ENCODE peak calls at places on chromosomes 13 and 19, in eight cellular contexts. I, T, N, L, X, F, S and G are unnamed samples.

GRCh38 chr13:20227730-20228129 is 4.4 kb downstream of the GJB6 start:
- DNase-seq in I (no peak), T (no peak), N (no peak), L (no peak), X (no peak), F (no peak), S (no peak), G (no peak)

GRCh38 chr19:12833747-12834417 is 497 bp downstream of the RTBDN start:
- DNase-seq in I (peak), T (peak), N (no peak), L (no peak), X (peak), F (no peak), S (peak), G (peak)

GRCh38 chr13:26629260-26629659 is 71.8 kb downstream of the WASF3 start:
- DNase-seq in I (no peak), T (no peak), N (no peak), L (no peak), X (no peak), F (no peak), S (peak), G (peak)

GRCh38 chr13:90686438-90686837 is 661.0 kb upstream of the MIR17HG start:
- DNase-seq in I (no peak), T (peak), N (no peak), L (no peak), X (no peak), F (no peak), S (no peak), G (no peak)

GRCh38 chr19:16268676-16269319 is 55.8 kb upstream of the KLF2 start:
- DNase-seq in I (no peak), T (no peak), N (no peak), L (no peak), X (no peak), F (no peak), S (no peak), G (no peak)

GRCh38 chr19:2274185-2274711 is 7.7 kb downstream of the PEAK3 start:
- DNase-seq in I (no peak), T (no peak), N (no peak), L (no peak), X (no peak), F (no peak), S (no peak), G (no peak)

GRCh38 chr19:48738557-48739399 is 1.6 kb downstream of the RASIP1 start:
- DNase-seq in I (peak), T (peak), N (peak), L (peak), X (peak), F (no peak), S (peak), G (peak)

GRCh38 chr19:49502866-49503581 is 6.8 kb downstream of the RPS11 start:
- DNase-seq in I (peak), T (peak), N (no peak), L (no peak), X (peak), F (no peak), S (peak), G (no peak)

GRCh38 chr19:52689804-52690394 is 44.9 kb downstream of the ZNF611 start:
- DNase-seq in I (peak), T (peak), N (peak), L (peak), X (peak), F (no peak), S (peak), G (peak)

GRCh38 chr19:1027020-1027952 is 878 bp downstream of the CNN2 start:
- DNase-seq in I (no peak), T (no peak), N (no peak), L (no peak), X (no peak), F (no peak), S (peak), G (peak)

GRCh38 chr13:73060251-73061160 is 1.7 kb downstream of the KLF5 start:
- DNase-seq in I (no peak), T (peak), N (no peak), L (peak), X (no peak), F (no peak), S (peak), G (peak)

GRCh38 chr13:113668491-113668971 is 1.5 kb downstream of the GRK1 start:
- DNase-seq in I (peak), T (no peak), N (no peak), L (peak), X (peak), F (no peak), S (no peak), G (no peak)

GRCh38 chr13:104408733-104409132 is 1342.5 kb upstream of the SLC10A2 start:
- DNase-seq in I (no peak), T (no peak), N (no peak), L (no peak), X (no peak), F (no peak), S (no peak), G (no peak)

GRCh38 chr19:39196860-39197562 is at the start of gene NCCRP1:
- DNase-seq in I (no peak), T (no peak), N (no peak), L (no peak), X (no peak), F (no peak), S (no peak), G (no peak)

GRCh38 chr19:8174706-8175105 is 25.3 kb upstream of the FBN3 start:
- DNase-seq in I (no peak), T (no peak), N (no peak), L (no peak), X (no peak), F (no peak), S (no peak), G (no peak)

GRCh38 chr13:45436332-45436731 is 18.2 kb upstream of the SLC25A30 start:
- DNase-seq in I (no peak), T (no peak), N (no peak), L (no peak), X (no peak), F (no peak), S (no peak), G (no peak)

GRCh38 chr13:45436953-45437352 is 18.8 kb upstream of the SLC25A30 start:
- DNase-seq in I (no peak), T (no peak), N (no peak), L (no peak), X (no peak), F (no peak), S (no peak), G (no peak)

GRCh38 chr13:45434556-45435371 is 16.6 kb upstream of the SLC25A30 start:
- DNase-seq in I (no peak), T (no peak), N (no peak), L (no peak), X (peak), F (no peak), S (no peak), G (no peak)

GRCh38 chr13:45432737-45433380 is 14.7 kb upstream of the SLC25A30 start:
- DNase-seq in I (no peak), T (no peak), N (no peak), L (no peak), X (no peak), F (no peak), S (no peak), G (no peak)

DNA sequence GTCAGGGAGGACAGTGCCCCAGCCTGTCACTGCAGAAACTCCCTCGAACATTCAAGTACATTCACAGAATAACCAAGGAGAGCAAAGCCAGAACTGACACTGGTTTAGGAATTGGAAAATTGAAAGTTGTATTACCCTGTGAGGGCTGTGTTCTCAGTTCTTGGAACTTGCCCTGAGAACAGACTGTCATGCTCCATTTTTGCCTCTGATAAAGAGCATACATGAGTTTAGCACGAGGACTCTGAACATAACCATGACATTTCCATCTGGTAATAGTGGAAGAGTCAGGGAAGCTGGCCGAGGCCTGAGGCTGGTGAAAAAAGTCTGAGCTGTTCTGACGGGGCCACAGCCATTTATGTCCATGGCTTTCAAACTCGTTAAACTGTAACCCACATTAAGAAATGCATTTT is 15.2 kb upstream of the SLC25A30 start:
- DNase-seq in I (no peak), T (no peak), N (no peak), L (no peak), X (no peak), F (no peak), S (no peak), G (no peak)
- TF ChIP-seq POLR2A in I (no peak), T (no peak), N (no peak), L (no peak), X (no peak), F (no peak), S (no peak), G (no peak)

GRCh38 chr19:4362038-4362828 is 18.9 kb downstream of the MPND start:
- DNase-seq in I (no peak), T (no peak), N (peak), L (no peak), X (no peak), F (no peak), S (no peak), G (no peak)

GRCh38 chr19:4360081-4360569 is 16.8 kb downstream of the MPND start:
- DNase-seq in I (no peak), T (no peak), N (no peak), L (no peak), X (no peak), F (no peak), S (no peak), G (no peak)

GRCh38 chr19:4360641-4361151 is 17.3 kb downstream of the MPND start:
- DNase-seq in I (no peak), T (no peak), N (peak), L (no peak), X (no peak), F (no peak), S (no peak), G (no peak)

GRCh38 chr19:4362871-4363545 is 19.6 kb downstream of the MPND start:
- DNase-seq in I (no peak), T (no peak), N (peak), L (no peak), X (no peak), F (no peak), S (no peak), G (no peak)

GRCh38 chr19:4361152-4362037 is 18.0 kb downstream of the MPND start:
- DNase-seq in I (no peak), T (no peak), N (peak), L (no peak), X (no peak), F (no peak), S (no peak), G (no peak)
- TF ChIP-seq POLR2A in I (no peak), T (no peak), N (no peak), L (no peak), X (no peak), F (no peak), S (no peak), G (no peak)

DNA sequence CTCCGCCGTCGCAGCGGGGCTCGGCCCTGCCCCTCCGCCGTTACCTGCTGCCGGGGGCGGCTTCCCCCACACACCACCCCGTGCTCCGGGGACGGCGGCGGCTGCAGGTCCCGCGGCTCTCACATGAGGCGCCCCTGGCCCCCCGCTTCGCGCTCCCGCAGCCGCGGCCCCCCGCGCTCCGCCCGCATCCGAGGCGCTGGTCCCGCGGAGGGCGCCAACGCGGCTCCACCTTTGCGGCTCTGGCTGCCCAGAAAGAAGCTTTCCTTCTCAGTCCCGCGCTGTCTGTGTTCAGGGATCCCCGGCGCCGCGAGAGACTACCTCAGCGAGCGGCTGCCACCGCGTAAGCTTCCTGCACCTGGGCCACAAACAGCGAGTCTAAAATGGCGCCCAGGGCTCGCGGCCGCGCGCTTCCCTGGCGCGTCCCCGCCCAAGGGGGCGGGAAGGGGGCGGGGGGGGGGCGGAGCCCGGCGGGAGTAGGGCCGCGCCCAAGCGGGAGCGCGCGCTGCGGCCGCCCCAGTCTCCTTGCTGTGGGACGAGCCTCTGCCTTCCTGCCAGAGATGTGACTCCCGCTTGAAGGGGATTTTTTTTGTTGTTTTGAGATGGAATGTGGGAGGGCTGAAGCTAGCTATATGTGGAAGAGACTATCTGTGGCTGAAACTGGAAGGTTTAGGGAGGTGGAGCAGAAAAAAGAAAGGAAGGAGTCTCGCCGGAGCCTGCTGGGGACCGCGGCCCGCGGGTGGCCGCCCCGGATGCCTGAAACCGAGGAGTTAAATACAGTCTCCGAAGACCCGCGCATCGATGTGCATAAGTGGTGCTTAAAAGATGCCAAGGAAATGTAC is at the start of gene FBXL3:
- DNase-seq in I (peak), T (peak), N (peak), L (peak), X (peak), F (peak), S (peak), G (peak)
- TF ChIP-seq POLR2A in I (peak), T (peak), N (peak), L (peak), X (peak), F (no peak), S (peak), G (peak)

GRCh38 chr13:70723732-70724131 is 615.5 kb upstream of the KLHL1 start:
- DNase-seq in I (no peak), T (no peak), N (no peak), L (no peak), X (no peak), F (no peak), S (no peak), G (no peak)
- TF ChIP-seq POLR2A in I (no peak), T (no peak), N (no peak), L (no peak), X (no peak), F (no peak), S (no peak), G (no peak)

DNA sequence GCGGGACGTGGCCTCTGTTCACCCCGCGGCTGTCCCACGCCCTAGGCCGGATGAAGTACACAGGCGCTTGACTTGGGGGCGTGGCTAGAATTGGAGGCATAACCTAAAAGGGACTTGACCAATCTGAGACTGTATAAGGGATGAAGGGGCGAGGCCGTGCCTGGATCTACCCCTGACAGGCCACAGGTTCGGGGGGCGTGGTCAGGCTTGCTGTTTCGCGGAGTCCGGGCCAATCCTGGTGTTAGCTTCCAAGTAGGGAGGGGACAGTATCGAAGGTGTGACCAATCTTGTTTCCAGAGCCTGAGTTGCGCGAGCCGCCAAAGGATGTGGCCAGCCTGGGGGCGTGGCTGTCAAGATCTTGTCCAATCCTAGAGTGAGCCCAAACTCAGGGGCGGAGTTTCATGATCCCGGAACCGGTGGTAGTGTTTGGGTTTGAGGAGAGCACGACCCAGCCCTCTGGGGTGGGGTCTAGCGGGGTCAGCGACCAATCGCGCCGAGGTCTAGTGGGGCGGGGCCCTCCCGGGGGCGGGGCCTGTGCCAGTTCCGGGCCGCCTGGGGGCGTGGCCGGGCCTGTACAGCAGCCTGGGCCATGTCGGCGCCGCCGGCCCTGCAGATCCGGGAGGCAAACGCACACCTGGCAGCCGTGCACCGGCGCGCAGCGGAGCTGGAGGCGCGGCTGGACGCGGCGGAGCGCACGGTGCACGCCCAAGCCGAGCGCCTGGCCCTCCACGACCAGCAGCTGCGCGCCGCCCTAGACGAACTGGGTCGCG is at the start of gene VMAC:
- DNase-seq in I (peak), T (peak), N (peak), L (peak), X (peak), F (peak), S (peak), G (peak)
- TF ChIP-seq POLR2A in I (no peak), T (peak), N (peak), L (peak), X (peak), F (no peak), S (peak), G (no peak)

DNA sequence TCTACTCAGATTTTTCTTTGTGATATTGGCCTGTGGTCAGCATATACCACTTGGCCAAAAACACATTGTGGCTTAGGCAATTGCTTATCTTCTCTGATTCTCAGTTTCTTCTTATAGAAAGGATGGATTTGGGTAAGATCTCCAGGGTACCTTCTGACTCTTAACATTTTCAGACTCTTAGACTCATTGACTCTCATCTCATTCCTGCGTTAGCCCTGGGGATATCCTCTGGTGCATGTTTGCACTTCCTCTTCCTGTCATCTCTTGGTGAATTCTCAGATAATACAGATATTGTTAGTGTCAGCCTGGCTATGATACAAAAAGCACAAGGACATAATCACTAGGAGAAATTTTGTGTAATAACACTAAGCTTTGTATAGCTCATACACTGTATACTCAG is 492.5 kb upstream of the GPC6 start:
- DNase-seq in I (no peak), T (no peak), N (no peak), L (no peak), X (no peak), F (no peak), S (no peak), G (no peak)
- TF ChIP-seq POLR2A in I (no peak), T (no peak), N (no peak), L (no peak), X (no peak), F (no peak), S (no peak), G (no peak)

DNA sequence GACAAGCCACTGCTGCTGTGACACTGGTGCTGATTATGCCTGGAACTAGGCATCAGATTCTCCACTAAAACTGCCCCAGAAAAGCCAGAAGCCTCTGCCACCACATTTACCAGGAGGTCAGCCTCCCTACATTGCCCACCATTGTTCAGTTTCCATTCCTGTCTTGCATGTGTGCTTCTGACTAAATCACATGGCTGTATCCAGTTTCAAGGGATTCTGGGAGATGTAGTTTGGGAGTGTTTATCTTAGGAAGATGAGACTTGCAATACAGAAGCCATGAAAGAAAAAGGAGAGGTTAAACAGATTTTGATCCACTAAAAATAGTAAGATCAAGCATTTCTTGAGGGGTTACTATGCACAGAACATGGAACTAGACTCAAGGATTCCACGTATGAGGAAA is 40.7 kb upstream of the SERPINE3 start:
- DNase-seq in I (no peak), T (no peak), N (no peak), L (no peak), X (no peak), F (no peak), S (no peak), G (no peak)
- TF ChIP-seq POLR2A in I (no peak), T (no peak), N (no peak), L (no peak), X (no peak), F (no peak), S (no peak), G (no peak)

GRCh38 chr19:56476671-56477428 is at the start of gene ZNF667:
- DNase-seq in I (no peak), T (peak), N (peak), L (peak), X (no peak), F (no peak), S (peak), G (peak)

GRCh38 chr19:56476093-56476492 is 1.1 kb downstream of the ZNF667 start:
- DNase-seq in I (no peak), T (no peak), N (no peak), L (no peak), X (no peak), F (no peak), S (peak), G (no peak)

DNA sequence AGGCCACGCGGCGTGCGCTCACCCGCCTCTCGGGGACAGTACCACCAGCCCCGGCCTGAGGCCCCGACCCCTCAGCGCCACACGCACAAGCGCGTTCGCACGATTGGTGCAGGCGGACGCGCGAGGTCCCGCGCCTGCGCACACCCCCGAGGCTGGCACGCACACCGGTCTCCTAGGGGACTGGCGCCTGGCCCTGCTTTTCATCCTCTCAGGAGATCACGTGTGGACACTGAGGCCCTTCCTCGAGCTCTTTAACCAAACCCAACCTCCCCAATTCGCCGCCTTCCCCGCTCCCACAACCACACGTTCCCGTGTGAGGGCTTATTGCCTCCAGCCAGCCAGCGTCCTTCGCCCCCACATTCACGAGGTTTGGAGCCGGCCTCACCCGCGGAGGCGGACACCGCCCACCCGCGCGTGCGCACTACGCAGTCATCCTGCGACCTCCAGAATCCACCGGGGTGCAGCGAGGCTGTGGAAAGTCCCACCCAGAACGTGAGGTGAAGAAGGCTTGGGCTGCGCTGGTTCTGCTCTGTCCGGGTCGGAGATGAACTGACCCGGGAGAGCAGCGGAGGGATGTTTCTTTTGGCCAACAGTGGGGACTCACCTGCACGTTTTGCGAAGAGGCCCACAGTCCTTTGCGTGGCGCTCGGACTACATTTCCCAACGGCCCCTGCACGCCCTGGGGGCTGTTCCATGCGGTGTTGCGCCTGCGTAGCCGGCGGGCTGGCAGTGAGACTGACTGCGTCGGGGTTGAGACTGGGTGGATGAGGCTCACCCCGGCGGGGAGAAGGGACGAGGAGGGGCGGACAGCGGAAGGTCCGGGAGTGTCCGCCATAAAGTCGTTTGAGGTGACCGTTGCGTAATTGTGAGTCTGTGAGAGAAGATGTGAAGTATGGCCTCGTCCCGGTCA is 539 bp upstream of the ZNF667 start:
- DNase-seq in I (peak), T (peak), N (peak), L (peak), X (peak), F (no peak), S (peak), G (peak)
- TF ChIP-seq POLR2A in I (no peak), T (peak), N (peak), L (peak), X (no peak), F (no peak), S (peak), G (no peak)